ENCODE peak calls at places on chromosomes 2 and 18, in eight cellular contexts. F, A, D, N, Z, O, J and P are unnamed samples.

GRCh38 chr2:43611987-43612894 is 16.4 kb upstream of the THADA start:
- DNase-seq in F (peak), A (peak), D (peak), N (no peak), Z (peak), O (peak), J (peak), P (no peak)

GRCh38 chr2:161905389-161906046 is 168.5 kb downstream of the DPP4 start:
- DNase-seq in F (no peak), A (no peak), D (peak), N (no peak), Z (no peak), O (no peak), J (no peak), P (peak)

GRCh38 chr2:5696741-5697521 is 4.7 kb downstream of the SOX11 start:
- DNase-seq in F (peak), A (no peak), D (peak), N (no peak), Z (peak), O (peak), J (no peak), P (no peak)

GRCh38 chr2:165274698-165275097 is 35.5 kb downstream of the SCN2A start:
- DNase-seq in F (no peak), A (no peak), D (peak), N (no peak), Z (no peak), O (peak), J (peak), P (no peak)

GRCh38 chr18:80159713-80160636 is 50.9 kb downstream of the ADNP2 start:
- DNase-seq in F (peak), A (no peak), D (no peak), N (no peak), Z (no peak), O (peak), J (peak), P (no peak)

GRCh38 chr2:121074322-121074932 is 210.6 kb downstream of the TFCP2L1 start:
- DNase-seq in F (peak), A (no peak), D (peak), N (no peak), Z (peak), O (no peak), J (no peak), P (peak)

GRCh38 chr2:67259581-67260347 is 137.4 kb upstream of the ETAA1 start:
- DNase-seq in F (no peak), A (no peak), D (peak), N (peak), Z (no peak), O (peak), J (peak), P (peak)

GRCh38 chr18:12017079-12017478 is 35.8 kb downstream of the IMPA2 start:
- DNase-seq in F (no peak), A (no peak), D (no peak), N (no peak), Z (no peak), O (no peak), J (no peak), P (no peak)

GRCh38 chr18:848062-848795 is 36.2 kb upstream of the YES1 start:
- DNase-seq in F (no peak), A (no peak), D (no peak), N (no peak), Z (no peak), O (no peak), J (no peak), P (no peak)

GRCh38 chr2:112915300-112916144 is 4.6 kb downstream of the IL37 start:
- DNase-seq in F (no peak), A (no peak), D (no peak), N (no peak), Z (no peak), O (no peak), J (no peak), P (no peak)

GRCh38 chr2:129813404-129813803 is 166.1 kb upstream of the RAB6C start:
- DNase-seq in F (no peak), A (no peak), D (no peak), N (no peak), Z (no peak), O (no peak), J (no peak), P (no peak)

GRCh38 chr2:12044857-12045256 is 298.4 kb downstream of the LPIN1 start:
- DNase-seq in F (no peak), A (no peak), D (no peak), N (no peak), Z (no peak), O (no peak), J (no peak), P (no peak)

GRCh38 chr2:38653715-38654494 is 12.0 kb upstream of the GALM start:
- DNase-seq in F (no peak), A (peak), D (peak), N (no peak), Z (no peak), O (no peak), J (no peak), P (no peak)

GRCh38 chr2:43152186-43152585 is 74.2 kb downstream of the ZFP36L2 start:
- DNase-seq in F (no peak), A (no peak), D (no peak), N (no peak), Z (no peak), O (no peak), J (no peak), P (no peak)

GRCh38 chr18:76126327-76126726 is 368.7 kb downstream of the ZNF516 start:
- DNase-seq in F (peak), A (no peak), D (no peak), N (no peak), Z (peak), O (peak), J (no peak), P (no peak)

GRCh38 chr18:74916773-74917393 is 292.1 kb downstream of the PTGR3 start:
- DNase-seq in F (no peak), A (no peak), D (no peak), N (no peak), Z (no peak), O (no peak), J (no peak), P (no peak)
- H3K27ac ChIP-seq in F (no peak), A (no peak), D (no peak), N (no peak), Z (no peak), O (no peak), J (no peak), P (no peak)

GRCh38 chr2:237450583-237450982 is 36.5 kb upstream of the MLPH start:
- DNase-seq in F (no peak), A (no peak), D (no peak), N (no peak), Z (no peak), O (no peak), J (no peak), P (no peak)

GRCh38 chr2:237448626-237449025 is 34.7 kb upstream of the COL6A3 start:
- DNase-seq in F (no peak), A (no peak), D (no peak), N (no peak), Z (no peak), O (no peak), J (no peak), P (no peak)

GRCh38 chr2:237450108-237450507 is 36.1 kb upstream of the COL6A3 start:
- DNase-seq in F (no peak), A (no peak), D (no peak), N (no peak), Z (no peak), O (no peak), J (no peak), P (no peak)

GRCh38 chr2:237448171-237448570 is 34.2 kb upstream of the COL6A3 start:
- DNase-seq in F (no peak), A (no peak), D (no peak), N (no peak), Z (no peak), O (no peak), J (no peak), P (no peak)

DNA sequence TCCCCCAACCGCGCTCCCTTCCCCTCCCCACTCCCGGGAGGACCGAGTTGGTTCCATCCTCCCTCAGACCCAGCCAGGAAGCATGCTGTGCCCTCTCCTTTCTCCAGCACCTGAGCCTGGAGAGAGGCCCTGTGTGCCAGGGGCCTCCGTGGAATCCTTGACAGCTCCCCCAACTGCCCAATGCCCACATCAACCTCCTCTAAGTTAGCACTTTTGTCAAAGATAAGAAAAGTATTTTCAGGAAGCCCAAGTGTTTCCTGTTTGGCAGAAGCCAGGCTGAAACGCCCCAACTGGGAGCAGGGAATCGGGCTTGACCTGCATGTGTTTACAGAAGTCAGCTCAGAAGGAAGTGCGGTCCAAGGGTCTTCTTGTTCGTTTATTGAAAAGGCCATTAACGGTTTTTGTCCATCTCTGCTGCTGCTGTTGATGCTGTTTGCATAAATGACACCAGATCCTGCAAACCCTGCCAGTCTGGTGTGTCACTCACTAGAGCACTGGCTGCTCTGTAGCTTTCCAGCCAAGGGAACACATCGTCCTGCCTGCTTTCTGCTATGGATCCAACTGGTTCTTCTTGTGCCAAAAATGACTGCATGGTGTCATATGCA is 35.3 kb upstream of the COL6A3 start:
- DNase-seq in F (no peak), A (no peak), D (peak), N (no peak), Z (peak), O (peak), J (no peak), P (no peak)
- H3K27ac ChIP-seq in F (no peak), A (no peak), D (no peak), N (no peak), Z (no peak), O (peak), J (peak), P (no peak)

GRCh38 chr2:15811367-15811766 is 129.0 kb upstream of the MYCN start:
- DNase-seq in F (peak), A (no peak), D (no peak), N (no peak), Z (peak), O (no peak), J (no peak), P (no peak)
- H3K27ac ChIP-seq in F (no peak), A (no peak), D (no peak), N (no peak), Z (peak), O (no peak), J (no peak), P (no peak)

GRCh38 chr2:204108301-204108700 is 171.7 kb downstream of the ICOS start:
- DNase-seq in F (peak), A (peak), D (peak), N (no peak), Z (peak), O (no peak), J (no peak), P (no peak)
- H3K27ac ChIP-seq in F (peak), A (no peak), D (no peak), N (no peak), Z (no peak), O (no peak), J (no peak), P (no peak)

GRCh38 chr2:230795856-230796255 is 68.9 kb upstream of the ITM2C start:
- DNase-seq in F (no peak), A (no peak), D (no peak), N (no peak), Z (no peak), O (peak), J (no peak), P (no peak)

GRCh38 chr2:230790981-230791380 is 73.8 kb upstream of the ITM2C start:
- DNase-seq in F (no peak), A (no peak), D (no peak), N (no peak), Z (no peak), O (peak), J (no peak), P (no peak)

GRCh38 chr2:230794472-230794871 is 70.3 kb upstream of the ITM2C start:
- DNase-seq in F (no peak), A (peak), D (peak), N (no peak), Z (no peak), O (no peak), J (no peak), P (no peak)

GRCh38 chr2:230796280-230796862 is 68.4 kb upstream of the ITM2C start:
- DNase-seq in F (no peak), A (no peak), D (peak), N (no peak), Z (no peak), O (no peak), J (no peak), P (no peak)

GRCh38 chr2:230793573-230794359 is 71.0 kb upstream of the ITM2C start:
- DNase-seq in F (no peak), A (peak), D (peak), N (peak), Z (no peak), O (peak), J (peak), P (peak)
- H3K27ac ChIP-seq in F (no peak), A (peak), D (peak), N (peak), Z (no peak), O (no peak), J (peak), P (peak)

GRCh38 chr2:18129348-18129747 is 250.9 kb downstream of the KCNS3 start:
- DNase-seq in F (no peak), A (no peak), D (no peak), N (no peak), Z (no peak), O (no peak), J (no peak), P (no peak)

GRCh38 chr2:18137096-18137495 is 258.6 kb downstream of the KCNS3 start:
- DNase-seq in F (no peak), A (no peak), D (no peak), N (no peak), Z (no peak), O (no peak), J (no peak), P (no peak)

GRCh38 chr2:18133310-18133709 is 254.8 kb downstream of the KCNS3 start:
- DNase-seq in F (no peak), A (no peak), D (no peak), N (no peak), Z (no peak), O (no peak), J (no peak), P (no peak)

DNA sequence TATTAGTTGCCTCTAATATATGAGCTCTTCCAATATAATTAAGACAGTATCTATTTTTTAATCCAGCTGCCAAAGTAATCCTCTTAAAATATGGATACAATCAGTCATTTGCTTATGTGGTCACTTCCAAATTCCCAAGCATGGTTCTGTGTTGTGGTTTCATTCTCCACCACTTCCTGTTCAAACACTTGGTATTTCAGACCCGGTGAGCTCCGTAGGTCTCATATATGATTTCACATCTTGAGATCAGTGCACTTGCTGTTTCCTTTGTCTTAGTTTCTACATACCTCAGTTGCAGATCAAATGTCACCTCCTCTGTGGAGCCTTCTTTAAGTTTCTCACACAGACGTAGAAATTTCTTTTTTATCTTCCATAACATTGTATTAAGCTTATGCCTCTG is 254.2 kb downstream of the KCNS3 start:
- DNase-seq in F (no peak), A (no peak), D (peak), N (no peak), Z (no peak), O (no peak), J (no peak), P (no peak)
- H3K27ac ChIP-seq in F (no peak), A (no peak), D (no peak), N (no peak), Z (no peak), O (no peak), J (no peak), P (no peak)

GRCh38 chr2:218404351-218405145 is 4.9 kb downstream of the CTDSP1 start:
- DNase-seq in F (no peak), A (no peak), D (no peak), N (no peak), Z (no peak), O (no peak), J (no peak), P (no peak)
- H3K27ac ChIP-seq in F (no peak), A (peak), D (peak), N (peak), Z (peak), O (no peak), J (peak), P (peak)

GRCh38 chr2:75603477-75603876 is 42.7 kb upstream of the EVA1A start:
- DNase-seq in F (no peak), A (no peak), D (no peak), N (no peak), Z (no peak), O (no peak), J (no peak), P (no peak)
- H3K27ac ChIP-seq in F (no peak), A (no peak), D (no peak), N (no peak), Z (no peak), O (no peak), J (no peak), P (peak)

GRCh38 chr2:54609647-54610046 is 113.8 kb upstream of the EML6 start:
- DNase-seq in F (no peak), A (no peak), D (no peak), N (no peak), Z (no peak), O (no peak), J (no peak), P (no peak)

GRCh38 chr2:54611830-54612545 is 111.5 kb upstream of the EML6 start:
- DNase-seq in F (no peak), A (no peak), D (no peak), N (no peak), Z (no peak), O (no peak), J (no peak), P (no peak)

GRCh38 chr2:54608224-54608623 is 115.2 kb upstream of the EML6 start:
- DNase-seq in F (no peak), A (no peak), D (no peak), N (no peak), Z (no peak), O (no peak), J (no peak), P (no peak)

GRCh38 chr2:54610700-54611099 is 112.8 kb upstream of the EML6 start:
- DNase-seq in F (no peak), A (no peak), D (peak), N (no peak), Z (peak), O (no peak), J (no peak), P (no peak)

GRCh38 chr2:54609241-54609640 is 114.2 kb upstream of the EML6 start:
- DNase-seq in F (no peak), A (no peak), D (no peak), N (no peak), Z (no peak), O (no peak), J (no peak), P (no peak)
- H3K27ac ChIP-seq in F (no peak), A (no peak), D (no peak), N (no peak), Z (no peak), O (no peak), J (no peak), P (no peak)

GRCh38 chr2:105468655-105469042 is 69.8 kb upstream of the FHL2 start:
- DNase-seq in F (peak), A (no peak), D (no peak), N (no peak), Z (no peak), O (no peak), J (no peak), P (no peak)
- H3K27ac ChIP-seq in F (no peak), A (no peak), D (no peak), N (no peak), Z (no peak), O (no peak), J (no peak), P (no peak)